ENCODE peak calls at places on chromosome 7, in five cellular contexts. W is cardiac fibroblast, A is NCI-H1417, S is M059J, H is H54. J is an unnamed sample.

GRCh38 chr7:50309130-50309478 is 4.6 kb downstream of the IKZF1 start:
- DNase-seq in W (no peak), A (no peak), S (no peak), H (no peak), J (no peak)

GRCh38 chr7:91353923-91354322 is 89.7 kb downstream of the FZD1 start:
- DNase-seq in W (no peak), A (no peak), S (no peak), H (no peak), J (no peak)

GRCh38 chr7:27966219-27966780 is 214.3 kb downstream of the JAZF1 start:
- DNase-seq in W (no peak), A (no peak), S (no peak), H (no peak), J (no peak)

GRCh38 chr7:106217089-106217542 is 67.7 kb downstream of the NAMPT start:
- DNase-seq in W (peak; percentile 98), A (no peak), S (peak; percentile 89), H (peak; percentile 38), J (peak; percentile 71)

GRCh38 chr7:42722726-42723125 is 189.1 kb downstream of the C7orf25 start:
- DNase-seq in W (no peak), A (no peak), S (no peak), H (no peak), J (no peak)

GRCh38 chr7:120916116-120916515 is 34.5 kb upstream of the ING3 start:
- DNase-seq in W (peak; percentile 21), A (no peak), S (no peak), H (no peak), J (no peak)

GRCh38 chr7:68107256-68107655 is 1110.6 kb downstream of the TYW1 start:
- DNase-seq in W (peak; percentile 2), A (no peak), S (peak; percentile 38), H (no peak), J (no peak)

GRCh38 chr7:28570113-28570969 is 158.0 kb downstream of the CREB5 start:
- DNase-seq in W (no peak), A (no peak), S (peak; percentile 35), H (no peak), J (no peak)

GRCh38 chr7:40499718-40500117 is 364.9 kb downstream of the SUGCT start:
- DNase-seq in W (no peak), A (no peak), S (no peak), H (no peak), J (no peak)

GRCh38 chr7:10977113-10977512 is 3.4 kb downstream of the PHF14 start:
- DNase-seq in W (no peak), A (no peak), S (no peak), H (no peak), J (no peak)

GRCh38 chr7:77959080-77959479 is 160.5 kb downstream of the PHTF2 start:
- DNase-seq in W (no peak), A (no peak), S (no peak), H (no peak), J (no peak)

GRCh38 chr7:32053204-32053603 is 17.0 kb downstream of the PDE1C start:
- DNase-seq in W (no peak), A (no peak), S (no peak), H (no peak), J (no peak)

GRCh38 chr7:130909881-130910672 is 176.1 kb upstream of the KLF14 start:
- DNase-seq in W (peak; percentile 63), A (no peak), S (peak; percentile 68), H (no peak), J (no peak)

GRCh38 chr7:92832623-92833023 is 3.8 kb downstream of the CDK6 start:
- DNase-seq in W (no peak), A (no peak), S (peak; percentile 48), H (no peak), J (no peak)

GRCh38 chr7:154675560-154675959 is 327.4 kb downstream of the PAXIP1 start:
- DNase-seq in W (no peak), A (no peak), S (no peak), H (no peak), J (no peak)

GRCh38 chr7:72042855-72043254 is 369.3 kb downstream of the CALN1 start:
- DNase-seq in W (no peak), A (no peak), S (no peak), H (no peak), J (no peak)

GRCh38 chr7:122306320-122307227 is 2.0 kb upstream of the FEZF1 start:
- DNase-seq in W (no peak), A (peak; percentile 43), S (no peak), H (no peak), J (no peak)

GRCh38 chr7:131094685-131095084 is 233.0 kb upstream of the MKLN1 start:
- DNase-seq in W (no peak), A (no peak), S (no peak), H (no peak), J (no peak)

GRCh38 chr7:51660516-51660915 is 343.9 kb upstream of the COBL start:
- DNase-seq in W (no peak), A (no peak), S (no peak), H (no peak), J (no peak)

GRCh38 chr7:27435461-27435860 is 192.9 kb downstream of the EVX1 start:
- DNase-seq in W (peak; percentile 22), A (no peak), S (peak; percentile 69), H (no peak), J (no peak)

GRCh38 chr7:74429153-74429747 is 24.5 kb upstream of the GTF2IRD1 start:
- DNase-seq in W (peak; percentile 80), A (peak; percentile 53), S (peak; percentile 81), H (peak; percentile 44), J (no peak)

GRCh38 chr7:2719007-2719406 is 31.0 kb downstream of the AMZ1 start:
- DNase-seq in W (no peak), A (no peak), S (no peak), H (peak; percentile 85), J (no peak)

GRCh38 chr7:138556771-138557484 is 96.9 kb downstream of the TRIM24 start:
- DNase-seq in W (peak; percentile 17), A (no peak), S (no peak), H (no peak), J (no peak)

GRCh38 chr7:48304641-48305040 is 133.4 kb downstream of the ABCA13 start:
- DNase-seq in W (no peak), A (no peak), S (no peak), H (no peak), J (peak; percentile 33)

GRCh38 chr7:142581341-142581740 is 167.9 kb upstream of the PRSS1 start:
- DNase-seq in W (peak; percentile 41), A (no peak), S (peak; percentile 76), H (no peak), J (no peak)

GRCh38 chr7:45690762-45691150 is 116.6 kb downstream of the ADCY1 start:
- DNase-seq in W (no peak), A (no peak), S (no peak), H (no peak), J (no peak)

GRCh38 chr7:3892686-3893085 is 591.6 kb downstream of the SDK1 start:
- DNase-seq in W (no peak), A (no peak), S (no peak), H (no peak), J (no peak)